ENCODE peak calls at places on chromosomes 5 and 9, in five cellular contexts. One of them, this sample, is unnamed. For H3K4me1, the result is how much of the 10 kb centered on the place peaks cover.

GRCh38 chr9:14203366-14204056 is 110.4 kb downstream of the NFIB start:
- DNase-seq in OCI-LY7: no peak
- DNase-seq in CD8-positive, alpha-beta T cell: no peak
- DNase-seq in spleen: no peak
- DNase-seq in cardiac muscle cell: peak
- DNase-seq in this sample: peak

GRCh38 chr5:154755361-154756202 is at the start of gene LARP1:
- DNase-seq in OCI-LY7: peak
- DNase-seq in CD8-positive, alpha-beta T cell: no peak
- DNase-seq in spleen: peak
- DNase-seq in cardiac muscle cell: peak
- DNase-seq in this sample: no peak

GRCh38 chr5:6576861-6577501 is 55.9 kb downstream of the NSUN2 start:
- DNase-seq in OCI-LY7: peak
- DNase-seq in CD8-positive, alpha-beta T cell: peak
- DNase-seq in spleen: no peak
- DNase-seq in cardiac muscle cell: peak
- DNase-seq in this sample: no peak

GRCh38 chr9:91991621-91992435 is 41.8 kb upstream of the ROR2 start:
- DNase-seq in OCI-LY7: no peak
- DNase-seq in CD8-positive, alpha-beta T cell: no peak
- DNase-seq in spleen: no peak
- DNase-seq in cardiac muscle cell: no peak
- DNase-seq in this sample: no peak

GRCh38 chr5:151470440-151470839 is 23.0 kb downstream of the SLC36A1 start:
- DNase-seq in OCI-LY7: no peak
- DNase-seq in CD8-positive, alpha-beta T cell: no peak
- DNase-seq in spleen: no peak
- DNase-seq in cardiac muscle cell: peak
- DNase-seq in this sample: no peak

GRCh38 chr9:20563917-20564316 is 58.4 kb downstream of the MLLT3 start:
- DNase-seq in OCI-LY7: no peak
- DNase-seq in CD8-positive, alpha-beta T cell: no peak
- DNase-seq in spleen: no peak
- DNase-seq in cardiac muscle cell: no peak
- DNase-seq in this sample: no peak

GRCh38 chr9:90423661-90424193 is 218.9 kb downstream of the DIRAS2 start:
- DNase-seq in OCI-LY7: no peak
- DNase-seq in CD8-positive, alpha-beta T cell: no peak
- DNase-seq in spleen: no peak
- DNase-seq in cardiac muscle cell: no peak
- DNase-seq in this sample: no peak

GRCh38 chr5:16626696-16627264 is 10.0 kb upstream of the RETREG1 start:
- DNase-seq in OCI-LY7: no peak
- DNase-seq in CD8-positive, alpha-beta T cell: no peak
- DNase-seq in spleen: no peak
- DNase-seq in cardiac muscle cell: peak
- DNase-seq in this sample: no peak

GRCh38 chr9:93450817-93451761 is at the start of gene FAM120A:
- DNase-seq in OCI-LY7: peak
- DNase-seq in CD8-positive, alpha-beta T cell: peak
- DNase-seq in spleen: peak
- DNase-seq in cardiac muscle cell: peak
- DNase-seq in this sample: peak

GRCh38 chr5:120388016-120388781 is 75.9 kb upstream of the PRR16 start:
- DNase-seq in OCI-LY7: no peak
- DNase-seq in CD8-positive, alpha-beta T cell: no peak
- DNase-seq in spleen: no peak
- DNase-seq in cardiac muscle cell: peak
- DNase-seq in this sample: no peak

GRCh38 chr9:127751269-127752054 is 16.4 kb upstream of the TOR2A start:
- DNase-seq in OCI-LY7: no peak
- DNase-seq in CD8-positive, alpha-beta T cell: no peak
- DNase-seq in spleen: no peak
- DNase-seq in cardiac muscle cell: peak
- DNase-seq in this sample: no peak

GRCh38 chr9:79610019-79610760 is 38.4 kb downstream of the TLE4 start:
- DNase-seq in OCI-LY7: no peak
- DNase-seq in CD8-positive, alpha-beta T cell: no peak
- DNase-seq in spleen: no peak
- DNase-seq in cardiac muscle cell: no peak
- DNase-seq in this sample: no peak

GRCh38 chr9:94167055-94167346 is 82.7 kb downstream of the PTPDC1 start:
- DNase-seq in OCI-LY7: no peak
- DNase-seq in CD8-positive, alpha-beta T cell: no peak
- DNase-seq in spleen: no peak
- DNase-seq in cardiac muscle cell: no peak
- DNase-seq in this sample: no peak

GRCh38 chr9:31034311-31034710 is 1350.1 kb upstream of the ACO1 start:
- DNase-seq in OCI-LY7: no peak
- DNase-seq in CD8-positive, alpha-beta T cell: no peak
- DNase-seq in spleen: no peak
- DNase-seq in cardiac muscle cell: no peak
- DNase-seq in this sample: no peak

GRCh38 chr9:72983512-72984021 is 30.7 kb upstream of the ALDH1A1 start:
- DNase-seq in OCI-LY7: no peak
- DNase-seq in CD8-positive, alpha-beta T cell: no peak
- DNase-seq in spleen: no peak
- DNase-seq in cardiac muscle cell: peak
- DNase-seq in this sample: no peak

GRCh38 chr9:36731576-36731975 is 158.9 kb downstream of the MELK start:
- DNase-seq in OCI-LY7: peak
- DNase-seq in CD8-positive, alpha-beta T cell: no peak
- DNase-seq in spleen: no peak
- DNase-seq in cardiac muscle cell: peak
- DNase-seq in this sample: no peak

GRCh38 chr9:127943746-127944145 is 6.1 kb upstream of the DPM2 start:
- DNase-seq in OCI-LY7: peak
- DNase-seq in CD8-positive, alpha-beta T cell: peak
- DNase-seq in spleen: peak
- DNase-seq in cardiac muscle cell: peak
- DNase-seq in this sample: peak

GRCh38 chr5:31066655-31067328 is 126.7 kb upstream of the CDH6 start:
- DNase-seq in OCI-LY7: no peak
- DNase-seq in CD8-positive, alpha-beta T cell: no peak
- DNase-seq in spleen: no peak
- DNase-seq in cardiac muscle cell: peak
- DNase-seq in this sample: no peak

GRCh38 chr5:375921-376871 is 54.7 kb downstream of the AHRR start:
- DNase-seq in OCI-LY7: no peak
- DNase-seq in CD8-positive, alpha-beta T cell: peak
- DNase-seq in spleen: peak
- DNase-seq in cardiac muscle cell: no peak
- DNase-seq in this sample: no peak

GRCh38 chr5:66742083-66742895 is 146.1 kb downstream of the MAST4 start:
- DNase-seq in OCI-LY7: peak
- DNase-seq in CD8-positive, alpha-beta T cell: no peak
- DNase-seq in spleen: no peak
- DNase-seq in cardiac muscle cell: no peak
- DNase-seq in this sample: no peak

GRCh38 chr9:123263227-123263626 is 5.2 kb downstream of the STRBP start:
- DNase-seq in OCI-LY7: no peak
- DNase-seq in CD8-positive, alpha-beta T cell: no peak
- DNase-seq in spleen: no peak
- DNase-seq in cardiac muscle cell: no peak
- DNase-seq in this sample: no peak

GRCh38 chr9:133377721-133378216 is 1.6 kb downstream of the STKLD1 start:
- DNase-seq in OCI-LY7: no peak
- DNase-seq in CD8-positive, alpha-beta T cell: no peak
- DNase-seq in spleen: no peak
- DNase-seq in cardiac muscle cell: peak
- DNase-seq in this sample: no peak

GRCh38 chr5:61176631-61177030 is 14.4 kb upstream of the SMIM15 start:
- DNase-seq in OCI-LY7: no peak
- DNase-seq in CD8-positive, alpha-beta T cell: no peak
- DNase-seq in spleen: no peak
- DNase-seq in cardiac muscle cell: no peak
- DNase-seq in this sample: no peak

GRCh38 chr9:101530076-101530711 is 3.5 kb upstream of the RNF20 start:
- DNase-seq in OCI-LY7: peak
- DNase-seq in CD8-positive, alpha-beta T cell: peak
- DNase-seq in spleen: no peak
- DNase-seq in cardiac muscle cell: peak
- DNase-seq in this sample: peak

GRCh38 chr5:154248691-154249090 is 58.2 kb downstream of the GALNT10 start:
- DNase-seq in OCI-LY7: no peak
- DNase-seq in CD8-positive, alpha-beta T cell: no peak
- DNase-seq in spleen: no peak
- DNase-seq in cardiac muscle cell: no peak
- DNase-seq in this sample: no peak

GRCh38 chr5:87909382-87909781 is 359.3 kb downstream of the TMEM161B start:
- DNase-seq in OCI-LY7: no peak
- DNase-seq in CD8-positive, alpha-beta T cell: no peak
- DNase-seq in spleen: no peak
- DNase-seq in cardiac muscle cell: no peak
- DNase-seq in this sample: no peak

GRCh38 chr9:98333703-98334582 is 78.5 kb upstream of the TBC1D2 start:
- DNase-seq in OCI-LY7: no peak
- DNase-seq in CD8-positive, alpha-beta T cell: no peak
- DNase-seq in spleen: no peak
- DNase-seq in cardiac muscle cell: peak
- DNase-seq in this sample: no peak

GRCh38 chr9:7980691-7981289 is 181.2 kb upstream of the DMAC1 start:
- DNase-seq in OCI-LY7: no peak
- DNase-seq in CD8-positive, alpha-beta T cell: no peak
- DNase-seq in spleen: no peak
- DNase-seq in cardiac muscle cell: no peak
- DNase-seq in this sample: no peak
- TF ChIP-seq CTCF in OCI-LY7: peak
- TF ChIP-seq CTCF in CD8-positive, alpha-beta T cell: no peak
- TF ChIP-seq CTCF in spleen: no peak
- TF ChIP-seq CTCF in cardiac muscle cell: no peak
- TF ChIP-seq CTCF in this sample: no peak

GRCh38 chr5:173324115-173325001 is 3.9 kb downstream of the STC2 start:
- DNase-seq in OCI-LY7: no peak
- DNase-seq in CD8-positive, alpha-beta T cell: peak
- DNase-seq in spleen: peak
- DNase-seq in cardiac muscle cell: peak
- DNase-seq in this sample: no peak

GRCh38 chr5:173327084-173327947 is 898 bp downstream of the STC2 start:
- DNase-seq in OCI-LY7: no peak
- DNase-seq in CD8-positive, alpha-beta T cell: no peak
- DNase-seq in spleen: peak
- DNase-seq in cardiac muscle cell: peak
- DNase-seq in this sample: peak

GRCh38 chr5:173325091-173325698 is 3.0 kb downstream of the STC2 start:
- DNase-seq in OCI-LY7: no peak
- DNase-seq in CD8-positive, alpha-beta T cell: peak
- DNase-seq in spleen: peak
- DNase-seq in cardiac muscle cell: no peak
- DNase-seq in this sample: no peak

GRCh38 chr5:173327948-173328895 is at the start of gene STC2:
- DNase-seq in OCI-LY7: no peak
- DNase-seq in CD8-positive, alpha-beta T cell: no peak
- DNase-seq in spleen: peak
- DNase-seq in cardiac muscle cell: peak
- DNase-seq in this sample: peak

GRCh38 chr5:173326501-173326960 is 1.7 kb downstream of the STC2 start:
- DNase-seq in OCI-LY7: no peak
- DNase-seq in CD8-positive, alpha-beta T cell: no peak
- DNase-seq in spleen: peak
- DNase-seq in cardiac muscle cell: peak
- DNase-seq in this sample: no peak
- H3K4me1 ChIP-seq in OCI-LY7: under half
- H3K4me1 ChIP-seq in CD8-positive, alpha-beta T cell: under half
- H3K4me1 ChIP-seq in spleen: half or more
- H3K4me1 ChIP-seq in cardiac muscle cell: under half
- H3K4me1 ChIP-seq in this sample: under half

GRCh38 chr9:121441163-121441562 is 58.5 kb downstream of the GGTA1 start:
- DNase-seq in OCI-LY7: no peak
- DNase-seq in CD8-positive, alpha-beta T cell: no peak
- DNase-seq in spleen: no peak
- DNase-seq in cardiac muscle cell: no peak
- DNase-seq in this sample: no peak

GRCh38 chr9:121447341-121447834 is 52.3 kb downstream of the GGTA1 start:
- DNase-seq in OCI-LY7: no peak
- DNase-seq in CD8-positive, alpha-beta T cell: no peak
- DNase-seq in spleen: no peak
- DNase-seq in cardiac muscle cell: peak
- DNase-seq in this sample: no peak

GRCh38 chr9:121449786-121450185 is 49.9 kb downstream of the GGTA1 start:
- DNase-seq in OCI-LY7: no peak
- DNase-seq in CD8-positive, alpha-beta T cell: no peak
- DNase-seq in spleen: no peak
- DNase-seq in cardiac muscle cell: no peak
- DNase-seq in this sample: no peak

GRCh38 chr9:121450241-121450640 is 49.4 kb downstream of the GGTA1 start:
- DNase-seq in OCI-LY7: no peak
- DNase-seq in CD8-positive, alpha-beta T cell: no peak
- DNase-seq in spleen: no peak
- DNase-seq in cardiac muscle cell: no peak
- DNase-seq in this sample: no peak

DNA sequence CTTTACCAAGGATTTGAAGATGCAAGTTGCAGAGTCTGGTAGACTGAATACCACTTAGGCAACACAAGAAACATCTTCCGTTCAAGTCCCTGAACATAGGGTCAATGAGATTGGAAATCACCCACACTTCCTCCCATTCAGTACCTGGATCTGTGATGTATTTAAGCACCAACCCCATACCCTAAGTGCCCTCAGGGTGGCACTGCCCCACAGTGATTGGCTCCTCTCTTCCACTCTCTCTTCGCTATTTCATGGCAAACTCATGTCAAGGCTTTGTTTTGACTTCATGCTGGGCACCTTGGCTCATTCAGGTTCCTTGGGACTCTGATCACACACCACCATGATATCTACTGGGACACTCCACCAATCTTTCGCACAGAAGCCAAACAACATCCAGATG is 53.7 kb downstream of the GGTA1 start:
- DNase-seq in OCI-LY7: peak
- DNase-seq in CD8-positive, alpha-beta T cell: no peak
- DNase-seq in spleen: no peak
- DNase-seq in cardiac muscle cell: no peak
- DNase-seq in this sample: no peak
- TF ChIP-seq CTCF in OCI-LY7: peak
- TF ChIP-seq CTCF in CD8-positive, alpha-beta T cell: no peak
- TF ChIP-seq CTCF in spleen: no peak
- TF ChIP-seq CTCF in cardiac muscle cell: no peak
- TF ChIP-seq CTCF in this sample: no peak

GRCh38 chr5:171700331-171700935 is 85.2 kb upstream of the SMIM23 start:
- DNase-seq in OCI-LY7: no peak
- DNase-seq in CD8-positive, alpha-beta T cell: no peak
- DNase-seq in spleen: no peak
- DNase-seq in cardiac muscle cell: no peak
- DNase-seq in this sample: no peak

GRCh38 chr5:171702391-171702790 is 83.2 kb upstream of the SMIM23 start:
- DNase-seq in OCI-LY7: no peak
- DNase-seq in CD8-positive, alpha-beta T cell: no peak
- DNase-seq in spleen: no peak
- DNase-seq in cardiac muscle cell: no peak
- DNase-seq in this sample: no peak

GRCh38 chr5:171705036-171705435 is 80.6 kb upstream of the SMIM23 start:
- DNase-seq in OCI-LY7: no peak
- DNase-seq in CD8-positive, alpha-beta T cell: no peak
- DNase-seq in spleen: no peak
- DNase-seq in cardiac muscle cell: no peak
- DNase-seq in this sample: no peak

GRCh38 chr5:171701138-171701537 is 84.5 kb upstream of the SMIM23 start:
- DNase-seq in OCI-LY7: no peak
- DNase-seq in CD8-positive, alpha-beta T cell: peak
- DNase-seq in spleen: no peak
- DNase-seq in cardiac muscle cell: no peak
- DNase-seq in this sample: no peak

GRCh38 chr5:171703116-171703515 is 82.5 kb upstream of the SMIM23 start:
- DNase-seq in OCI-LY7: no peak
- DNase-seq in CD8-positive, alpha-beta T cell: no peak
- DNase-seq in spleen: no peak
- DNase-seq in cardiac muscle cell: no peak
- DNase-seq in this sample: no peak
- H3K4me1 ChIP-seq in OCI-LY7: under half
- H3K4me1 ChIP-seq in CD8-positive, alpha-beta T cell: under half
- H3K4me1 ChIP-seq in spleen: under half
- H3K4me1 ChIP-seq in cardiac muscle cell: under half
- H3K4me1 ChIP-seq in this sample: under half